ENCODE peak calls at places on chromosomes 6 and 20, in eight cellular contexts. Q is hepatocyte, R is cardiac fibroblast, G is A549, H is osteoblast, S is K562, B is A673, T is D721Med. N is an unnamed sample.

GRCh38 chr6:2706482-2706881 is 44.2 kb downstream of the MYLK4 start:
- DNase-seq in Q (no peak), R (no peak), G (no peak), H (no peak), S (no peak), B (no peak), T (no peak), N (no peak)

GRCh38 chr6:134683783-134684765 is 265.8 kb downstream of the ALDH8A1 start:
- DNase-seq in Q (no peak), R (peak; percentile 32), G (no peak), H (peak; percentile 39), S (no peak), B (peak; percentile 65), T (no peak), N (no peak)

GRCh38 chr6:117548797-117549301 is 53.5 kb downstream of the GOPC start:
- DNase-seq in Q (no peak), R (peak; percentile 70), G (peak; percentile 39), H (no peak), S (no peak), B (peak; percentile 29), T (no peak), N (peak; percentile 36)

GRCh38 chr6:9360881-9361280 is 925.5 kb upstream of the SLC35B3 start:
- DNase-seq in Q (no peak), R (no peak), G (no peak), H (no peak), S (no peak), B (no peak), T (no peak), N (no peak)

GRCh38 chr20:59159822-59160740 is 3.5 kb upstream of the ZNF831 start:
- DNase-seq in Q (no peak), R (no peak), G (no peak), H (no peak), S (no peak), B (no peak), T (no peak), N (no peak)

GRCh38 chr6:39770476-39770875 is 21.7 kb upstream of the DAAM2 start:
- DNase-seq in Q (no peak), R (no peak), G (no peak), H (no peak), S (no peak), B (no peak), T (no peak), N (no peak)

GRCh38 chr6:13924146-13924948 is 405 bp upstream of the RNF182 start:
- DNase-seq in Q (peak; percentile 74), R (peak; percentile 30), G (peak; percentile 17), H (no peak), S (peak; percentile 78), B (peak; percentile 86), T (no peak), N (no peak)

GRCh38 chr6:7719364-7719763 is 6.5 kb upstream of the BMP6 start:
- DNase-seq in Q (no peak), R (no peak), G (no peak), H (no peak), S (no peak), B (no peak), T (no peak), N (no peak)

GRCh38 chr6:92647630-92648029 is 771.7 kb downstream of the EPHA7 start:
- DNase-seq in Q (peak; percentile 41), R (peak; percentile 4), G (no peak), H (no peak), S (no peak), B (no peak), T (no peak), N (no peak)

GRCh38 chr20:40741507-40742106 is 52.6 kb upstream of the MAFB start:
- DNase-seq in Q (peak; percentile 53), R (peak; percentile 61), G (peak; percentile 56), H (no peak), S (peak; percentile 56), B (peak; percentile 62), T (no peak), N (peak; percentile 28)

GRCh38 chr6:31715022-31715683 is at the start of gene LY6G6D:
- DNase-seq in Q (no peak), R (no peak), G (no peak), H (peak; percentile 73), S (no peak), B (no peak), T (no peak), N (no peak)
- TF ChIP-seq CTCF in Q (no peak), R (no peak), G (no peak), H (no peak), S (no peak), B (no peak), T (no peak), N (no peak)

GRCh38 chr6:54737247-54737646 is 109.3 kb upstream of the FAM83B start:
- DNase-seq in Q (no peak), R (no peak), G (peak; percentile 29), H (no peak), S (peak; percentile 9), B (peak; percentile 35), T (no peak), N (no peak)
- TF ChIP-seq CTCF in Q (no peak), R (peak; percentile 23), G (no peak), H (peak; percentile 37), S (peak; percentile 11), B (peak; percentile 46), T (peak; percentile 7), N (no peak)

GRCh38 chr20:63934271-63935068 is 21.7 kb downstream of the UCKL1 start:
- DNase-seq in Q (no peak), R (no peak), G (no peak), H (peak; percentile 75), S (no peak), B (no peak), T (no peak), N (no peak)
- TF ChIP-seq CTCF in Q (no peak), R (peak; percentile 41), G (peak; percentile 3), H (no peak), S (peak; percentile 33), B (peak; percentile 46), T (no peak), N (no peak)

DNA sequence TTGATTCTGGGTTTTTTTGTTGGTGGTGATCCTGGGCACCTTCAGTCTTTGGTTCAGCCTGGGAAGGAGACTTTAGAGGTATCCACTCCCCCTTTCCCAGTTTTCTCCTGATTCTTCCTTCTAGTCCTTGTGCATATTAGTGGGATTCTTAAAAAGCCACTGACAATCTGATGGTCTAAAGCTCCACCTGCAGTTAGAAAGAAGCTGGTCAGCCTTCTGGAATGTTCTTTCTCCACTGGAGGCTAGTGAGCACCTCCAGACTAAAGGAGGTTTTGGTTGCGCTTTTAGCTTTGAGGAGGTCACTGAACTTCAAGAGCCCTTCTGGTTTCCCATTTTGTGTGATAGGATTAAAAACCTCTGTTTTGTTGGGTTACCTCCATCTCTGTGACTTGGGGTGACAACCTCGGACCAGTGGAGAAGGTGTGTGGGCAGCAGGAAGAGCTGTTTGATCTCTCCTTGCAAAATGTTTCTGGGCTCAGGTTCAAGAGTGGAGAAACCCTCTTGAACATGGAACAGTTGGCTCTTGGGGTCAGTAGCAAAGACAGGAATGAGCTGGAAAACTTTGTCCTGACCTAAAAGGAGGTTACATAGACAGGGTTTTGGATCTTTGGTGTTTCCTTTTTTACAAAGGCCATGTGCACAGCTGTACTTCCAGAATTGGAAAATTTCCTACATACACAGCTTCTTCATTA is 29.0 kb downstream of the JARID2 start:
- DNase-seq in Q (no peak), R (peak; percentile 44), G (no peak), H (no peak), S (no peak), B (no peak), T (no peak), N (no peak)
- TF ChIP-seq CTCF in Q (peak; percentile 7), R (peak; percentile 16), G (no peak), H (peak; percentile 30), S (peak; percentile 52), B (no peak), T (no peak), N (no peak)

DNA sequence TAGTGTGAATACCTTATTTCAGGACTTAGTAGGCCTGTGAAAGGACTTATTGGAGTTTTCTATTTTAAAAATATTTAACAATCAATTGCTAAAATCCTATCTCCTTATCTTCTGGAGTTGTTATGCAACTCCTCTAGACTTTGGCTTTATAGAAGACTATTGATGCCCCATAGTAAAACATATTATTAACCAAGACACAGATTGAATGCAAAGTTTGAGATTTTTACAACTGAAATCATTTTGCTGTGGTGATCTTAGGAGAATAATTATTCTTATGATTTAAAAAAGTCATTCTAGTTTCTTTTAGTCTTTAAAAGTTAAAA is 4.5 kb downstream of the HEY2 start:
- DNase-seq in Q (no peak), R (no peak), G (no peak), H (no peak), S (no peak), B (no peak), T (no peak), N (no peak)
- TF ChIP-seq CTCF in Q (no peak), R (no peak), G (no peak), H (no peak), S (no peak), B (no peak), T (no peak), N (no peak)

GRCh38 chr20:50610212-50610718 is 81.1 kb downstream of the RIPOR3 start:
- DNase-seq in Q (no peak), R (no peak), G (peak; percentile 38), H (peak; percentile 92), S (no peak), B (no peak), T (no peak), N (no peak)
- TF ChIP-seq CTCF in Q (no peak), R (peak; percentile 10), G (no peak), H (peak; percentile 17), S (no peak), B (no peak), T (no peak), N (no peak)

N was measured in natural killer cell.